ENCODE peak calls at places on chromosomes 3 and 15, in ten cellular contexts. E is HepG2, Q is Peyer's patch, O is ovary, B is uterus, S is prostate gland, L is heart left ventricle, U is endothelial cell of umbilical vein, H is breast epithelium, G is A549. C is an unnamed sample.
A peak's percentile ranks its signal among the peaks of the same experiment; 100 is the strongest.

GRCh38 chr3:175325440-175325839 is 466.3 kb downstream of the NAALADL2 start:
- DNase-seq in E (no peak), Q (no peak), O (no peak), B (no peak), S (no peak), L (no peak), U (no peak), H (no peak), G (no peak), C (no peak)

GRCh38 chr3:23588547-23588946 is 217.2 kb upstream of the UBE2E1 start:
- DNase-seq in E (no peak), Q (no peak), O (no peak), B (no peak), S (no peak), L (no peak), U (no peak), H (no peak), G (no peak), C (no peak)

GRCh38 chr15:82810863-82811421 is 1.5 kb downstream of the WHAMM start:
- DNase-seq in E (no peak), Q (no peak), O (no peak), B (no peak), S (no peak), L (no peak), U (peak; percentile 22), H (no peak), G (no peak), C (no peak)

GRCh38 chr3:189588818-189589569 is 42.2 kb upstream of the TP63 start:
- DNase-seq in E (no peak), Q (no peak), O (no peak), B (no peak), S (no peak), L (no peak), U (no peak), H (no peak), G (peak; percentile 1), C (no peak)

GRCh38 chr15:99443768-99444446 is 121.9 kb upstream of the MEF2A start:
- DNase-seq in E (no peak), Q (peak; percentile 43), O (no peak), B (peak; percentile 11), S (peak; percentile 3), L (peak; percentile 8), U (no peak), H (peak; percentile 14), G (no peak), C (peak; percentile 19)

GRCh38 chr3:172082269-172082668 is 42.9 kb downstream of the FNDC3B start:
- DNase-seq in E (peak; percentile 49), Q (peak; percentile 51), O (no peak), B (peak; percentile 49), S (no peak), L (peak; percentile 44), U (no peak), H (peak; percentile 47), G (no peak), C (no peak)

GRCh38 chr3:150697646-150698045 is 6.1 kb downstream of the ERICH6 start:
- DNase-seq in E (no peak), Q (no peak), O (no peak), B (no peak), S (no peak), L (no peak), U (no peak), H (no peak), G (no peak), C (no peak)

GRCh38 chr15:58909616-58910015 is 23.9 kb downstream of the SLTM start:
- DNase-seq in E (no peak), Q (no peak), O (no peak), B (no peak), S (no peak), L (no peak), U (no peak), H (no peak), G (no peak), C (no peak)

GRCh38 chr3:194687638-194688206 is 2.0 kb downstream of the FAM43A start:
- DNase-seq in E (no peak), Q (peak; percentile 94), O (peak; percentile 54), B (peak; percentile 67), S (peak; percentile 57), L (peak; percentile 71), U (no peak), H (peak; percentile 63), G (peak; percentile 41), C (peak; percentile 79)

GRCh38 chr3:44439499-44440295 is 37.8 kb downstream of the ZNF445 start:
- DNase-seq in E (peak; percentile 97), Q (peak; percentile 88), O (peak; percentile 56), B (peak; percentile 59), S (peak; percentile 20), L (peak; percentile 86), U (peak; percentile 97), H (peak; percentile 47), G (no peak), C (peak; percentile 72)

GRCh38 chr3:14565791-14566588 is 25.8 kb upstream of the GRIP2 start:
- DNase-seq in E (no peak), Q (no peak), O (no peak), B (no peak), S (no peak), L (no peak), U (no peak), H (no peak), G (no peak), C (peak; percentile 35)

GRCh38 chr15:43872416-43873020 is 45.7 kb downstream of the WDR76 start:
- DNase-seq in E (peak; percentile 57), Q (peak; percentile 55), O (no peak), B (no peak), S (peak; percentile 23), L (peak; percentile 31), U (peak; percentile 70), H (no peak), G (peak; percentile 56), C (no peak)

GRCh38 chr3:108126348-108126747 is 35.5 kb upstream of the CD47 start:
- DNase-seq in E (no peak), Q (no peak), O (no peak), B (no peak), S (no peak), L (no peak), U (no peak), H (no peak), G (no peak), C (no peak)

GRCh38 chr15:44545934-44546802 is 9.2 kb downstream of the EIF3J start:
- DNase-seq in E (no peak), Q (no peak), O (no peak), B (no peak), S (no peak), L (no peak), U (peak; percentile 39), H (no peak), G (no peak), C (no peak)

GRCh38 chr15:76333720-76334437 is 2.7 kb upstream of the ISL2 start:
- DNase-seq in E (peak; percentile 85), Q (no peak), O (no peak), B (no peak), S (no peak), L (no peak), U (no peak), H (no peak), G (peak; percentile 80), C (no peak)

GRCh38 chr3:105853801-105854432 is 14.9 kb downstream of the CBLB start:
- DNase-seq in E (no peak), Q (peak; percentile 82), O (no peak), B (no peak), S (no peak), L (no peak), U (no peak), H (no peak), G (no peak), C (no peak)
- TF ChIP-seq POLR2A in E (no peak), Q (no peak), O (no peak), B (no peak), S (no peak), L (no peak), U (no peak), H (no peak), G (no peak), C (no peak)

GRCh38 chr15:93330862-93331544 is 242.0 kb upstream of the RGMA start:
- DNase-seq in E (no peak), Q (no peak), O (no peak), B (no peak), S (no peak), L (no peak), U (no peak), H (no peak), G (no peak), C (no peak)

GRCh38 chr15:93331545-93332117 is 242.6 kb upstream of the RGMA start:
- DNase-seq in E (no peak), Q (no peak), O (no peak), B (peak; percentile 21), S (no peak), L (no peak), U (no peak), H (no peak), G (no peak), C (no peak)

DNA sequence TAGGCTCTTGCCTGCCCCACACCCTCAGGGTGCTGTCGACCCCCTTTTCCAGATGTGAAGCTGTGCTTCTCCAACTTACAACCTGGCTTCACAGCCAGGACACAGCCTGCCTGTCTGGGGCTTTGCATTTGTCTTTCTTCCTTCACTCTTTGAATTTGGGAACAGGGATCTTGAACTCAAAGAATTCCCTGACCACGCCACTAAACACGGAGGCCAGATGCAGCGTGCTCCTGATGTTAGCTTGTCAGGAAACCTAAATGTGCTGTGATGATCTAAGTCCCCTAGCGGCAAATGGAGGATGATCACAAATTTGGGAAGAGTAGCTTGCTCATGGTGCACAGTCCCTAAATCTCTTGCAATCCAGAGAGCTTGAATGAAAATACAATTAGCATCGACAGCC is 244.8 kb upstream of the RGMA start:
- DNase-seq in E (no peak), Q (no peak), O (no peak), B (no peak), S (no peak), L (no peak), U (no peak), H (no peak), G (no peak), C (no peak)
- TF ChIP-seq CTCF in E (peak; percentile 25), Q (no peak), O (no peak), B (no peak), S (no peak), L (peak; percentile 24), U (no peak), H (no peak), G (no peak), C (no peak)

GRCh38 chr15:41774062-41774872 is at the start of gene MAPKBP1:
- DNase-seq in E (peak; percentile 95), Q (peak; percentile 99), O (peak; percentile 98), B (peak; percentile 98), S (peak; percentile 97), L (peak; percentile 97), U (peak; percentile 99), H (peak; percentile 96), G (peak; percentile 89), C (peak; percentile 98)
- TF ChIP-seq POLR2A in E (peak; percentile 63), Q (peak; percentile 27), O (peak; percentile 60), B (peak; percentile 77), S (peak; percentile 77), L (no peak), U (no peak), H (no peak), G (peak; percentile 60), C (no peak)

DNA sequence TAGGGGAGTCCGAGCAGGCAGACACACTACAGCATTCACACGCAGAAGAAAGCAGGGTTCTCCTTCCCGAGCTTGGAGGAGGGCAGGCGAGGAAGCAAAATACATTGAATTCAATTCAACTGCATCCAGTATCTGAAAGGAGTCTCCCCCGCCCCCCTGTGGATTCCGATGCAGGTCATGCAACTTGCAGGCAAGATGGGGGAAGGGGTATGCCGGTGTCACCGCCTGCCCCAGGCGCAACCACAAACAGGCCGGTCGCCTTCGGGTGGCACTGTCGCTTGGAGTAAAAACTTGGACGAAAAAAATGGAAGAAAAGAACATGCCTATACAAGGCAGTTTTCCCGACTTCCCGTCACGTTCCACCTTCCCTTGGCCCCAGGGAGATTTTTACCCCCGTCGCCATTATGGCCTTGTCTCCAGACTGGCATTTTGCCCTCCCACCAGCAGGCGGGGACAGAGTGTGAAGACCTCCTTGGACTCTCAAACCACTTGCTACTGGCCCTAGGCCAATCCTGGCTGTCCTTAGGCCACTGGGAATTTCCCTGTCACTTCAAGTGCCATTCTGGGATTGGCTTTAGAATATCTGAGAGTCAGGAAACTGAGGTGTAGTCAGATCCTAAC is 1.6 kb upstream of the NTRK3 start:
- DNase-seq in E (peak; percentile 8), Q (no peak), O (no peak), B (no peak), S (no peak), L (peak; percentile 52), U (no peak), H (peak; percentile 59), G (peak; percentile 75), C (no peak)
- TF ChIP-seq CTCF in E (no peak), Q (no peak), O (no peak), B (no peak), S (peak; percentile 12), L (no peak), U (peak; percentile 8), H (no peak), G (peak; percentile 45), C (no peak)

C was measured in stomach.